ENCODE peak calls at places on chromosomes 16 and 17, in nine cellular contexts. G is activated CD8-positive, alpha-beta T cell treated with anti-CD3 and anti-CD28 coated beads for 36 hours; Q is RWPE1; K is stimulated activated CD8-positive, alpha-beta memory T cell treated with anti-CD3 and anti-CD28 coated beads, Interleukin-15, amount 100 ng/mL, for 1 hour; E is COR-L47; I is CD8-positive, alpha-beta memory T cell; D is breast epithelium; P is upper lobe of right lung; R is AG08396. M is an unnamed sample.

GRCh38 chr17:74010903-74011302 is 192.6 kb upstream of the RPL38 start:
- DNase-seq in E (no peak), R (no peak), Q (no peak), D (no peak), I (no peak), P (no peak), G (no peak), K (no peak), M (no peak)

GRCh38 chr16:65905326-65905725 is 461.2 kb upstream of the CDH5 start:
- DNase-seq in I (no peak), K (no peak), G (no peak), D (no peak), Q (no peak), E (no peak), P (no peak), R (no peak), M (no peak)

GRCh38 chr17:82356845-82357355 is 2.1 kb upstream of the TEX19 start:
- DNase-seq in P (peak), D (no peak), Q (no peak), R (no peak), E (peak), G (no peak), K (no peak), I (no peak), M (no peak)

GRCh38 chr17:9646556-9646905 is 1.2 kb downstream of the USP43 start:
- DNase-seq in I (no peak), R (no peak), G (no peak), K (no peak), P (no peak), D (no peak), E (no peak), Q (no peak), M (no peak)

GRCh38 chr17:80486692-80487091 is 10.3 kb upstream of the NPTX1 start:
- DNase-seq in I (no peak), Q (no peak), R (no peak), G (no peak), P (no peak), E (no peak), K (no peak), D (no peak), M (no peak)

GRCh38 chr16:86854895-86855294 is 276.5 kb downstream of the FOXL1 start:
- DNase-seq in D (no peak), E (no peak), K (no peak), G (no peak), R (no peak), P (no peak), Q (no peak), I (no peak), M (no peak)

GRCh38 chr17:39704821-39705551 is 5.1 kb downstream of the ERBB2 start:
- DNase-seq in G (no peak), E (no peak), D (no peak), P (no peak), I (no peak), R (peak), Q (no peak), K (no peak), M (no peak)

GRCh38 chr17:57553991-57554825 is 190.9 kb downstream of the CCDC182 start:
- DNase-seq in P (no peak), D (no peak), R (no peak), G (no peak), K (no peak), I (no peak), E (no peak), Q (no peak), M (peak)

GRCh38 chr17:55172612-55173011 is 92.1 kb upstream of the HLF start:
- DNase-seq in I (no peak), R (no peak), Q (peak), P (no peak), K (no peak), G (no peak), D (no peak), E (no peak), M (no peak)

GRCh38 chr17:57255182-57255775 is 1.0 kb upstream of the MSI2 start:
- DNase-seq in P (no peak), G (no peak), Q (no peak), I (no peak), K (no peak), R (no peak), D (no peak), E (no peak), M (no peak)

GRCh38 chr16:53369921-53370320 is 64.3 kb upstream of the RBL2 start:
- DNase-seq in D (no peak), I (no peak), K (no peak), P (no peak), R (no peak), G (no peak), E (no peak), Q (no peak), M (no peak)

M was measured in NT2/D1.